ENCODE peak calls at places on chromosomes 7 and 10, in six cellular contexts. One of them, this sample, is unnamed.

GRCh38 chr10:3421537-3422257 is 249.1 kb upstream of the PITRM1 start:
- DNase-seq in SK-N-SH: no peak
- DNase-seq in GM23248: no peak
- DNase-seq in PC-3: no peak
- DNase-seq in GM23338: no peak
- DNase-seq in hepatocyte: no peak
- DNase-seq in this sample: no peak

GRCh38 chr7:76262683-76263402 is 39.6 kb upstream of the HSPB1 start:
- DNase-seq in SK-N-SH: peak
- DNase-seq in GM23248: peak
- DNase-seq in PC-3: peak
- DNase-seq in GM23338: peak
- DNase-seq in hepatocyte: peak
- DNase-seq in this sample: peak

GRCh38 chr7:129037585-129037984 is 17.3 kb downstream of the TNPO3 start:
- DNase-seq in SK-N-SH: no peak
- DNase-seq in GM23248: no peak
- DNase-seq in PC-3: no peak
- DNase-seq in GM23338: no peak
- DNase-seq in hepatocyte: no peak
- DNase-seq in this sample: peak

GRCh38 chr10:70455213-70455630 is 13.7 kb upstream of the NODAL start:
- DNase-seq in SK-N-SH: no peak
- DNase-seq in GM23248: no peak
- DNase-seq in PC-3: no peak
- DNase-seq in GM23338: peak
- DNase-seq in hepatocyte: no peak
- DNase-seq in this sample: no peak

GRCh38 chr7:149220534-149220933 is 18.9 kb upstream of the ZNF212 start:
- DNase-seq in SK-N-SH: peak
- DNase-seq in GM23248: peak
- DNase-seq in PC-3: peak
- DNase-seq in GM23338: no peak
- DNase-seq in hepatocyte: no peak
- DNase-seq in this sample: no peak

GRCh38 chr10:69312537-69312936 is 34.2 kb downstream of the HK1 start:
- DNase-seq in SK-N-SH: no peak
- DNase-seq in GM23248: no peak
- DNase-seq in PC-3: no peak
- DNase-seq in GM23338: peak
- DNase-seq in hepatocyte: no peak
- DNase-seq in this sample: no peak

GRCh38 chr7:22550514-22551010 is 50.6 kb upstream of the STEAP1B start:
- DNase-seq in SK-N-SH: no peak
- DNase-seq in GM23248: peak
- DNase-seq in PC-3: no peak
- DNase-seq in GM23338: no peak
- DNase-seq in hepatocyte: no peak
- DNase-seq in this sample: no peak

GRCh38 chr7:153021542-153021941 is 262.0 kb downstream of the ACTR3B start:
- DNase-seq in SK-N-SH: no peak
- DNase-seq in GM23248: no peak
- DNase-seq in PC-3: no peak
- DNase-seq in GM23338: no peak
- DNase-seq in hepatocyte: no peak
- DNase-seq in this sample: no peak

GRCh38 chr7:154753226-154753625 is 249.7 kb downstream of the PAXIP1 start:
- DNase-seq in SK-N-SH: no peak
- DNase-seq in GM23248: no peak
- DNase-seq in PC-3: no peak
- DNase-seq in GM23338: no peak
- DNase-seq in hepatocyte: no peak
- DNase-seq in this sample: no peak

GRCh38 chr7:40332516-40332915 is 197.7 kb downstream of the SUGCT start:
- DNase-seq in SK-N-SH: no peak
- DNase-seq in GM23248: no peak
- DNase-seq in PC-3: no peak
- DNase-seq in GM23338: no peak
- DNase-seq in hepatocyte: no peak
- DNase-seq in this sample: no peak

GRCh38 chr10:74178042-74178791 is 27.2 kb downstream of the ADK start:
- DNase-seq in SK-N-SH: no peak
- DNase-seq in GM23248: peak
- DNase-seq in PC-3: peak
- DNase-seq in GM23338: no peak
- DNase-seq in hepatocyte: no peak
- DNase-seq in this sample: no peak

GRCh38 chr10:132689721-132690360 is 96.1 kb downstream of the NKX6-2 start:
- DNase-seq in SK-N-SH: no peak
- DNase-seq in GM23248: no peak
- DNase-seq in PC-3: no peak
- DNase-seq in GM23338: no peak
- DNase-seq in hepatocyte: no peak
- DNase-seq in this sample: no peak

GRCh38 chr10:4532467-4532866 is 293.5 kb upstream of the AKR1E2 start:
- DNase-seq in SK-N-SH: no peak
- DNase-seq in GM23248: peak
- DNase-seq in PC-3: peak
- DNase-seq in GM23338: no peak
- DNase-seq in hepatocyte: no peak
- DNase-seq in this sample: no peak

GRCh38 chr10:120085386-120085785 is 192.9 kb downstream of the SEC23IP start:
- DNase-seq in SK-N-SH: no peak
- DNase-seq in GM23248: no peak
- DNase-seq in PC-3: no peak
- DNase-seq in GM23338: no peak
- DNase-seq in hepatocyte: no peak
- DNase-seq in this sample: no peak

GRCh38 chr10:110214380-110214826 is 7.0 kb downstream of the MXI1 start:
- DNase-seq in SK-N-SH: no peak
- DNase-seq in GM23248: no peak
- DNase-seq in PC-3: no peak
- DNase-seq in GM23338: no peak
- DNase-seq in hepatocyte: no peak
- DNase-seq in this sample: no peak

GRCh38 chr7:101817031-101817929 is at the start of gene CUX1:
- DNase-seq in SK-N-SH: peak
- DNase-seq in GM23248: peak
- DNase-seq in PC-3: peak
- DNase-seq in GM23338: peak
- DNase-seq in hepatocyte: peak
- DNase-seq in this sample: peak

GRCh38 chr7:461453-462172 is 58.0 kb downstream of the PDGFA start:
- DNase-seq in SK-N-SH: no peak
- DNase-seq in GM23248: no peak
- DNase-seq in PC-3: no peak
- DNase-seq in GM23338: no peak
- DNase-seq in hepatocyte: no peak
- DNase-seq in this sample: no peak

GRCh38 chr7:387132-388022 is 97.4 kb downstream of the FOXL3 start:
- DNase-seq in SK-N-SH: no peak
- DNase-seq in GM23248: no peak
- DNase-seq in PC-3: no peak
- DNase-seq in GM23338: no peak
- DNase-seq in hepatocyte: no peak
- DNase-seq in this sample: no peak

GRCh38 chr7:146094356-146094755 is 22.2 kb upstream of the CNTNAP2 start:
- DNase-seq in SK-N-SH: no peak
- DNase-seq in GM23248: no peak
- DNase-seq in PC-3: no peak
- DNase-seq in GM23338: no peak
- DNase-seq in hepatocyte: no peak
- DNase-seq in this sample: no peak

GRCh38 chr7:46170021-46170420 is 248.9 kb upstream of the IGFBP3 start:
- DNase-seq in SK-N-SH: no peak
- DNase-seq in GM23248: no peak
- DNase-seq in PC-3: no peak
- DNase-seq in GM23338: no peak
- DNase-seq in hepatocyte: no peak
- DNase-seq in this sample: no peak

GRCh38 chr10:13268841-13269240 is 31.0 kb downstream of the PHYH start:
- DNase-seq in SK-N-SH: no peak
- DNase-seq in GM23248: no peak
- DNase-seq in PC-3: no peak
- DNase-seq in GM23338: peak
- DNase-seq in hepatocyte: peak
- DNase-seq in this sample: peak

GRCh38 chr10:3071405-3072198 is 4.3 kb downstream of the PFKP start:
- DNase-seq in SK-N-SH: no peak
- DNase-seq in GM23248: peak
- DNase-seq in PC-3: peak
- DNase-seq in GM23338: no peak
- DNase-seq in hepatocyte: no peak
- DNase-seq in this sample: no peak

GRCh38 chr10:13722747-13723657 is 136.2 kb downstream of the PRPF18 start:
- DNase-seq in SK-N-SH: no peak
- DNase-seq in GM23248: peak
- DNase-seq in PC-3: no peak
- DNase-seq in GM23338: no peak
- DNase-seq in hepatocyte: no peak
- DNase-seq in this sample: no peak

GRCh38 chr10:97396056-97396455 is 5.1 kb downstream of the RRP12 start:
- DNase-seq in SK-N-SH: no peak
- DNase-seq in GM23248: no peak
- DNase-seq in PC-3: no peak
- DNase-seq in GM23338: no peak
- DNase-seq in hepatocyte: no peak
- DNase-seq in this sample: no peak

GRCh38 chr10:97401455-97401919 is 347 bp upstream of the RRP12 start:
- DNase-seq in SK-N-SH: no peak
- DNase-seq in GM23248: no peak
- DNase-seq in PC-3: no peak
- DNase-seq in GM23338: peak
- DNase-seq in hepatocyte: no peak
- DNase-seq in this sample: no peak

GRCh38 chr10:97399843-97400545 is 1.1 kb downstream of the RRP12 start:
- DNase-seq in SK-N-SH: peak
- DNase-seq in GM23248: peak
- DNase-seq in PC-3: peak
- DNase-seq in GM23338: peak
- DNase-seq in hepatocyte: peak
- DNase-seq in this sample: peak

GRCh38 chr10:97404044-97404443 is 2.9 kb upstream of the RRP12 start:
- DNase-seq in SK-N-SH: no peak
- DNase-seq in GM23248: no peak
- DNase-seq in PC-3: no peak
- DNase-seq in GM23338: no peak
- DNase-seq in hepatocyte: no peak
- DNase-seq in this sample: no peak

DNA sequence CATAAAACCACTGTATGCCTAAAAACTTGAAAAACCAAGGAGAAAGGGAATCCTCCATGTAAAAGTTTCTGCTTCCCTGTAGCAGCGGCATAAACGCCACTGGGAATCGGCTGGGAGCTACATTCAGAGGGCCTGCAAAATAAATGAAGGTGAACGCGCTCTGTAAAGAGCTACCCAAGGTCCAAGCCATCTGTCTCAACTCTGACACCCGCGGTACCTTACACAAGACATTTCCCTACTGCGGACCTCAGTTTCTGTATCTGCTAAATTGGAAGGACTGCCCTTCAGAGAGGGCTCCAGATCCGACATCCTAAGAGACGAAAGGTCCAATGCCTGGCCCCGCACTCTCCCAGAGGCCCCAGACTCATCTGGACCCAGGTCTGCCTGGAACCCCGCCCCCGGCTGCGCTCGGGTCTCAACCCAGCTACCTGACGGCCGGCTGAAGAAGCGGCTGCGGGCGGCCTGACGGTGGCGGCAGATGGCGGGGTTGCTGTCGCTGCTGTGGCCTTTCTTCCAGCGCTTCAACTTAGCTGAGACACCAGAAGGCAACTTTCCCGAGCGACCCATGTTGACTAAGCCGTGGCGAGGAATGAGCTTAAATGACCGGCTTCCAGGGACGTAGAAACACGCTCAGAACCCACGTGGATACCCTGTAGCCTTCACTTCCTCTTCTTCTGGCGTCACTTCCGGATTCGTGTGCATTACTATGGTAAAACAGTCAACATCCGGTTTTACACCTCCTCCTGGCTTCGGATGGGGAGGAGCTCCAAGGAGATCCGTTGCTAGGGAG is at the start of gene RRP12:
- DNase-seq in SK-N-SH: peak
- DNase-seq in GM23248: peak
- DNase-seq in PC-3: peak
- DNase-seq in GM23338: peak
- DNase-seq in hepatocyte: peak
- DNase-seq in this sample: peak
- TF ChIP-seq EZH2phosphoT487 in SK-N-SH: no peak
- TF ChIP-seq EZH2phosphoT487 in GM23248: no peak
- TF ChIP-seq EZH2phosphoT487 in PC-3: no peak
- TF ChIP-seq EZH2phosphoT487 in GM23338: no peak
- TF ChIP-seq EZH2phosphoT487 in hepatocyte: no peak
- TF ChIP-seq EZH2phosphoT487 in this sample: no peak

GRCh38 chr7:118517275-118517674 is 292.8 kb downstream of the ANKRD7 start:
- DNase-seq in SK-N-SH: no peak
- DNase-seq in GM23248: no peak
- DNase-seq in PC-3: no peak
- DNase-seq in GM23338: peak
- DNase-seq in hepatocyte: no peak
- DNase-seq in this sample: no peak
- H2AFZ ChIP-seq in SK-N-SH: no peak
- H2AFZ ChIP-seq in GM23248: no peak
- H2AFZ ChIP-seq in PC-3: no peak
- H2AFZ ChIP-seq in GM23338: no peak
- H2AFZ ChIP-seq in hepatocyte: no peak
- H2AFZ ChIP-seq in this sample: no peak

GRCh38 chr7:134104166-134104565 is 23.0 kb upstream of the LRGUK start:
- DNase-seq in SK-N-SH: no peak
- DNase-seq in GM23248: no peak
- DNase-seq in PC-3: no peak
- DNase-seq in GM23338: no peak
- DNase-seq in hepatocyte: no peak
- DNase-seq in this sample: no peak

GRCh38 chr7:134101716-134102115 is 25.4 kb upstream of the LRGUK start:
- DNase-seq in SK-N-SH: peak
- DNase-seq in GM23248: no peak
- DNase-seq in PC-3: no peak
- DNase-seq in GM23338: no peak
- DNase-seq in hepatocyte: no peak
- DNase-seq in this sample: no peak
- TF ChIP-seq EZH2phosphoT487 in SK-N-SH: no peak
- TF ChIP-seq EZH2phosphoT487 in GM23248: no peak
- TF ChIP-seq EZH2phosphoT487 in PC-3: no peak
- TF ChIP-seq EZH2phosphoT487 in GM23338: no peak
- TF ChIP-seq EZH2phosphoT487 in hepatocyte: no peak
- TF ChIP-seq EZH2phosphoT487 in this sample: no peak

DNA sequence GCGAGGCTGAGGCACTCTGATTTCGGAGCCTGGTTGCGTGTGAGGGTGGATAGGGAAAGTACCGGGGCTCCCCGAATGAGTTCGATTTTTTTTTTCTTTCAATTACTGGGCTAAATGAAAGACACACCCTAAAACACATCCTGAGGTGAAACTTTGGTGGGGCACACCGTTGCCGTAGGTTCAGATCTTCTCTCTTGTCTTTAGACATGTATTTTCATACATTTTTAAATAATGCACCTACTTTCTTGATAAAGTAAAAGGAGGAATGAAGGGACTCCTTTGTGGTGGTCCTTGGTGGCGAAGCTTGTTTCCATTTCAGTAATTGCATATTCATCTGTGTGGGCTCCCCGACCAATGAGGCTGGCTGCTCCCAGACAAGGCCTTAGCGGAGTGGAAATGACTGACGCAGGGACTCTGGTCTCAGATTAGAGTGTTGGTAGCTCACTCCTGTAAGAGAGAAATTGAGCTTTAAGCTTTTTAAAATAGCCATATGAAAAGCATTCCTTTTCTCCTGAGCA is 764 bp downstream of the CCSER2 start:
- DNase-seq in SK-N-SH: peak
- DNase-seq in GM23248: peak
- DNase-seq in PC-3: peak
- DNase-seq in GM23338: peak
- DNase-seq in hepatocyte: peak
- DNase-seq in this sample: peak
- H2AFZ ChIP-seq in SK-N-SH: peak
- H2AFZ ChIP-seq in GM23248: peak
- H2AFZ ChIP-seq in PC-3: peak
- H2AFZ ChIP-seq in GM23338: peak
- H2AFZ ChIP-seq in hepatocyte: peak
- H2AFZ ChIP-seq in this sample: peak